ENCODE peak calls at places on chromosomes 12 and 14, in four cellular contexts. One of them, this sample, is unnamed.

GRCh38 chr12:124904306-124905098 is 9.9 kb downstream of the UBC start:
- DNase-seq in astrocyte: peak; percentile 89
- DNase-seq in psoas muscle: peak; percentile 88
- DNase-seq in upper lobe of left lung: peak; percentile 91
- DNase-seq in this sample: no peak

GRCh38 chr12:69481133-69481532 is 10.9 kb downstream of the FRS2 start:
- DNase-seq in astrocyte: no peak
- DNase-seq in upper lobe of left lung: no peak
- DNase-seq in psoas muscle: no peak
- DNase-seq in this sample: no peak

GRCh38 chr12:111313833-111314259 is 55.0 kb downstream of the PHETA1 start:
- DNase-seq in psoas muscle: peak; percentile 75
- DNase-seq in upper lobe of left lung: peak; percentile 69
- DNase-seq in astrocyte: peak; percentile 29
- DNase-seq in this sample: peak; percentile 23

GRCh38 chr12:91887957-91888356 is 257.7 kb downstream of the BTG1 start:
- DNase-seq in astrocyte: no peak
- DNase-seq in upper lobe of left lung: no peak
- DNase-seq in psoas muscle: no peak
- DNase-seq in this sample: no peak

GRCh38 chr12:88111074-88111652 is 30.7 kb downstream of the CEP290 start:
- DNase-seq in upper lobe of left lung: no peak
- DNase-seq in psoas muscle: no peak
- DNase-seq in astrocyte: peak; percentile 26
- DNase-seq in this sample: no peak

GRCh38 chr12:11718105-11718504 is 68.6 kb downstream of the ETV6 start:
- DNase-seq in psoas muscle: no peak
- DNase-seq in astrocyte: no peak
- DNase-seq in upper lobe of left lung: no peak
- DNase-seq in this sample: no peak

GRCh38 chr14:84298738-84299137 is 1231.2 kb upstream of the FLRT2 start:
- DNase-seq in psoas muscle: no peak
- DNase-seq in upper lobe of left lung: no peak
- DNase-seq in astrocyte: no peak
- DNase-seq in this sample: no peak

GRCh38 chr14:89372156-89372555 is 44.9 kb downstream of the FOXN3 start:
- DNase-seq in psoas muscle: no peak
- DNase-seq in upper lobe of left lung: no peak
- DNase-seq in astrocyte: peak; percentile 41
- DNase-seq in this sample: no peak

GRCh38 chr14:23112359-23113178 is 6.5 kb downstream of the CEBPE start:
- DNase-seq in psoas muscle: no peak
- DNase-seq in upper lobe of left lung: peak; percentile 61
- DNase-seq in astrocyte: no peak
- DNase-seq in this sample: no peak

DNA sequence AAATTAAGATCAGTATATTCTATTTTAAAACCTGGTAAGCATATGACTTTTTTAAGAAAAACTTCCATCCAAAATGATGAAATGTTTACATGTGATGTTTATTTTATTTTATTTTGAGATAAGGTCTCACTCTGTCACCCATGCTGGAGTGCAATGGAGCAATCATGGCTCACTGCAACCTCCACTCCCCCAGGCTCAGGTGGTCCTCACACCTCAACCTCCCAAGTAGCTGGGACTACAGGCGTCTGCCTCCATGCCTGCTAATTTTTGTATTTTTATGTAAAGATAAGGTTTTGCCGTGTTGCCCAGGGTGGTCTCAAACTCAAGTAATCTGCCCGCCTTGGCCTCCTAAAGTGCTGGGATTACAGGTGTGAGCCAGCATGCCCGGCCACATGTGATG is 141.8 kb downstream of the ZFP36L1 start:
- DNase-seq in upper lobe of left lung: no peak
- DNase-seq in astrocyte: no peak
- DNase-seq in psoas muscle: no peak
- DNase-seq in this sample: no peak
- H3K27ac ChIP-seq in upper lobe of left lung: peak overlapping the region; percentile 45
- H3K27ac ChIP-seq in astrocyte: no peak overlapping the region
- H3K27ac ChIP-seq in psoas muscle: no peak overlapping the region
- H3K27ac ChIP-seq in this sample: peak overlapping the region; percentile 96

GRCh38 chr12:132536102-132536876 is 46.3 kb downstream of the FBRSL1 start:
- DNase-seq in astrocyte: no peak
- DNase-seq in psoas muscle: no peak
- DNase-seq in upper lobe of left lung: no peak
- DNase-seq in this sample: no peak
- H3K9me3 ChIP-seq in astrocyte: no peaks in the 10 kb centered on the region
- H3K9me3 ChIP-seq in psoas muscle: no peaks in the 10 kb centered on the region
- H3K9me3 ChIP-seq in upper lobe of left lung: no peaks in the 10 kb centered on the region
- H3K9me3 ChIP-seq in this sample: peaks cover 25% of the 10 kb centered on the region

GRCh38 chr14:68214431-68214830 is 394.9 kb downstream of the RAD51B start:
- DNase-seq in astrocyte: no peak
- DNase-seq in psoas muscle: no peak
- DNase-seq in upper lobe of left lung: no peak
- DNase-seq in this sample: no peak
- H3K27ac ChIP-seq in astrocyte: no peak overlapping the region
- H3K27ac ChIP-seq in psoas muscle: no peak overlapping the region
- H3K27ac ChIP-seq in upper lobe of left lung: no peak overlapping the region
- H3K27ac ChIP-seq in this sample: no peak overlapping the region

GRCh38 chr12:34405286-34406227 is 383.3 kb downstream of the ALG10 start:
- DNase-seq in astrocyte: no peak
- DNase-seq in upper lobe of left lung: peak; percentile 12
- DNase-seq in psoas muscle: peak; percentile 2
- DNase-seq in this sample: no peak
- H3K9me3 ChIP-seq in astrocyte: peaks cover 34% of the 10 kb centered on the region
- H3K9me3 ChIP-seq in upper lobe of left lung: peaks cover 12% of the 10 kb centered on the region
- H3K9me3 ChIP-seq in psoas muscle: peaks cover 15% of the 10 kb centered on the region
- H3K9me3 ChIP-seq in this sample: peaks cover 66% of the 10 kb centered on the region